ENCODE peak calls at places on chromosomes 2 and 18, in six cellular contexts. One of them, this sample, is unnamed.
A peak's percentile ranks its signal among the peaks of the same experiment; 100 is the strongest.

GRCh38 chr2:111091811-111092211 is 28.9 kb upstream of the BCL2L11 start:
- DNase-seq in HFFc6: no peak
- DNase-seq in uterus: no peak
- DNase-seq in mucosa of descending colon: no peak
- DNase-seq in endodermal cell: no peak
- DNase-seq in RWPE1: no peak
- DNase-seq in this sample: no peak

GRCh38 chr2:26626606-26627005 is 14.6 kb downstream of the CIB4 start:
- DNase-seq in HFFc6: no peak
- DNase-seq in uterus: no peak
- DNase-seq in mucosa of descending colon: no peak
- DNase-seq in endodermal cell: no peak
- DNase-seq in RWPE1: no peak
- DNase-seq in this sample: no peak

GRCh38 chr2:69186614-69187013 is 173.6 kb downstream of the ANTXR1 start:
- DNase-seq in HFFc6: no peak
- DNase-seq in uterus: no peak
- DNase-seq in mucosa of descending colon: peak; percentile 40
- DNase-seq in endodermal cell: no peak
- DNase-seq in RWPE1: no peak
- DNase-seq in this sample: no peak

GRCh38 chr2:127479219-127479825 is 47.0 kb downstream of the IWS1 start:
- DNase-seq in HFFc6: peak; percentile 59
- DNase-seq in uterus: no peak
- DNase-seq in mucosa of descending colon: no peak
- DNase-seq in endodermal cell: no peak
- DNase-seq in RWPE1: peak; percentile 30
- DNase-seq in this sample: peak; percentile 47

GRCh38 chr18:49340446-49340845 is 120.0 kb downstream of the DYM start:
- DNase-seq in HFFc6: peak; percentile 45
- DNase-seq in uterus: no peak
- DNase-seq in mucosa of descending colon: no peak
- DNase-seq in endodermal cell: no peak
- DNase-seq in RWPE1: no peak
- DNase-seq in this sample: no peak

GRCh38 chr2:73897240-73897583 is 4.4 kb downstream of the ACTG2 start:
- DNase-seq in HFFc6: no peak
- DNase-seq in uterus: no peak
- DNase-seq in mucosa of descending colon: no peak
- DNase-seq in endodermal cell: no peak
- DNase-seq in RWPE1: no peak
- DNase-seq in this sample: no peak

GRCh38 chr18:68791801-68792200 is 6.1 kb upstream of the CCDC102B start:
- DNase-seq in HFFc6: no peak
- DNase-seq in uterus: no peak
- DNase-seq in mucosa of descending colon: no peak
- DNase-seq in endodermal cell: no peak
- DNase-seq in RWPE1: no peak
- DNase-seq in this sample: no peak

GRCh38 chr2:171409436-171409971 is 24.3 kb downstream of the METTL8 start:
- DNase-seq in HFFc6: no peak
- DNase-seq in uterus: no peak
- DNase-seq in mucosa of descending colon: no peak
- DNase-seq in endodermal cell: peak; percentile 70
- DNase-seq in RWPE1: peak; percentile 30
- DNase-seq in this sample: no peak

GRCh38 chr2:3465844-3466481 is 53.4 kb downstream of the ADI1 start:
- DNase-seq in HFFc6: peak; percentile 88
- DNase-seq in uterus: no peak
- DNase-seq in mucosa of descending colon: no peak
- DNase-seq in endodermal cell: no peak
- DNase-seq in RWPE1: peak; percentile 81
- DNase-seq in this sample: peak; percentile 35

GRCh38 chr18:72762505-72763122 is 105.2 kb downstream of the NETO1 start:
- DNase-seq in HFFc6: peak; percentile 64
- DNase-seq in uterus: no peak
- DNase-seq in mucosa of descending colon: no peak
- DNase-seq in endodermal cell: no peak
- DNase-seq in RWPE1: peak; percentile 51
- DNase-seq in this sample: peak; percentile 46

GRCh38 chr18:2776596-2776995 is 70.2 kb upstream of the EMILIN2 start:
- DNase-seq in HFFc6: no peak
- DNase-seq in uterus: no peak
- DNase-seq in mucosa of descending colon: no peak
- DNase-seq in endodermal cell: no peak
- DNase-seq in RWPE1: no peak
- DNase-seq in this sample: no peak

GRCh38 chr2:172074254-172074653 is 11.1 kb upstream of the DLX1 start:
- DNase-seq in HFFc6: no peak
- DNase-seq in uterus: no peak
- DNase-seq in mucosa of descending colon: no peak
- DNase-seq in endodermal cell: no peak
- DNase-seq in RWPE1: no peak
- DNase-seq in this sample: no peak

GRCh38 chr2:159098374-159098773 is 129.9 kb downstream of the TANC1 start:
- DNase-seq in HFFc6: no peak
- DNase-seq in uterus: no peak
- DNase-seq in mucosa of descending colon: no peak
- DNase-seq in endodermal cell: no peak
- DNase-seq in RWPE1: no peak
- DNase-seq in this sample: no peak

GRCh38 chr2:16900405-16901025 is 234.9 kb upstream of the CYRIA start:
- DNase-seq in HFFc6: no peak
- DNase-seq in uterus: no peak
- DNase-seq in mucosa of descending colon: no peak
- DNase-seq in endodermal cell: peak; percentile 86
- DNase-seq in RWPE1: no peak
- DNase-seq in this sample: no peak

GRCh38 chr2:151361674-151362380 is 4.4 kb downstream of the TNFAIP6 start:
- DNase-seq in HFFc6: peak; percentile 51
- DNase-seq in uterus: no peak
- DNase-seq in mucosa of descending colon: no peak
- DNase-seq in endodermal cell: no peak
- DNase-seq in RWPE1: no peak
- DNase-seq in this sample: no peak

GRCh38 chr2:64654063-64654811 is 524 bp upstream of the SERTAD2 start:
- DNase-seq in HFFc6: peak; percentile 84
- DNase-seq in uterus: peak; percentile 74
- DNase-seq in mucosa of descending colon: no peak
- DNase-seq in endodermal cell: peak; percentile 92
- DNase-seq in RWPE1: peak; percentile 58
- DNase-seq in this sample: no peak

GRCh38 chr2:67388680-67389079 is 8.5 kb upstream of the ETAA1 start:
- DNase-seq in HFFc6: no peak
- DNase-seq in uterus: no peak
- DNase-seq in mucosa of descending colon: no peak
- DNase-seq in endodermal cell: peak; percentile 53
- DNase-seq in RWPE1: no peak
- DNase-seq in this sample: no peak

GRCh38 chr2:67389788-67390187 is 7.3 kb upstream of the ETAA1 start:
- DNase-seq in HFFc6: no peak
- DNase-seq in uterus: no peak
- DNase-seq in mucosa of descending colon: no peak
- DNase-seq in endodermal cell: no peak
- DNase-seq in RWPE1: no peak
- DNase-seq in this sample: no peak

GRCh38 chr2:67384115-67384823 is 12.9 kb upstream of the ETAA1 start:
- DNase-seq in HFFc6: no peak
- DNase-seq in uterus: no peak
- DNase-seq in mucosa of descending colon: no peak
- DNase-seq in endodermal cell: no peak
- DNase-seq in RWPE1: no peak
- DNase-seq in this sample: no peak

GRCh38 chr2:67393237-67393636 is 3.9 kb upstream of the ETAA1 start:
- DNase-seq in HFFc6: no peak
- DNase-seq in uterus: no peak
- DNase-seq in mucosa of descending colon: no peak
- DNase-seq in endodermal cell: no peak
- DNase-seq in RWPE1: no peak
- DNase-seq in this sample: no peak

DNA sequence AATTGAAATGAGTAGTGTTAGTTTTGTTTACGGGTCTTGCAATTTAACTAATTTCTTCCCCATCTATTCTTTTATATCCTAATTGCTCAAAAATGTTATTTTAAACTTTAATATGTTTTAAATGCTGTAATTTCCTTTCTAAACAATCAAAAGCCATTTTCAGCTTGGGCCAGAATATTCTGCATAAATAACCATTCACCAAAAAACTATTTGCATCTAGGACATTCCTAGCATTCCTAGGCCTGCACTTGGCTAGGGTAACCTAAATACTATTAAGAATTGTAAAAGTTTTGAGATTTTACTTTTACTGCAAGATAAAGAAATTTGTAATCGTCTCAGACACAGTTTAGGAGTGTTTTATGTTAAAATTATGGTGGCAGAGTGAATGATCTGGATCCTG is 7.8 kb upstream of the ETAA1 start:
- DNase-seq in HFFc6: peak; percentile 38
- DNase-seq in uterus: no peak
- DNase-seq in mucosa of descending colon: no peak
- DNase-seq in endodermal cell: no peak
- DNase-seq in RWPE1: peak; percentile 4
- DNase-seq in this sample: no peak
- TF ChIP-seq CTCF in HFFc6: no peak
- TF ChIP-seq CTCF in uterus: no peak
- TF ChIP-seq CTCF in mucosa of descending colon: no peak
- TF ChIP-seq CTCF in endodermal cell: no peak
- TF ChIP-seq CTCF in RWPE1: no peak
- TF ChIP-seq CTCF in this sample: no peak

DNA sequence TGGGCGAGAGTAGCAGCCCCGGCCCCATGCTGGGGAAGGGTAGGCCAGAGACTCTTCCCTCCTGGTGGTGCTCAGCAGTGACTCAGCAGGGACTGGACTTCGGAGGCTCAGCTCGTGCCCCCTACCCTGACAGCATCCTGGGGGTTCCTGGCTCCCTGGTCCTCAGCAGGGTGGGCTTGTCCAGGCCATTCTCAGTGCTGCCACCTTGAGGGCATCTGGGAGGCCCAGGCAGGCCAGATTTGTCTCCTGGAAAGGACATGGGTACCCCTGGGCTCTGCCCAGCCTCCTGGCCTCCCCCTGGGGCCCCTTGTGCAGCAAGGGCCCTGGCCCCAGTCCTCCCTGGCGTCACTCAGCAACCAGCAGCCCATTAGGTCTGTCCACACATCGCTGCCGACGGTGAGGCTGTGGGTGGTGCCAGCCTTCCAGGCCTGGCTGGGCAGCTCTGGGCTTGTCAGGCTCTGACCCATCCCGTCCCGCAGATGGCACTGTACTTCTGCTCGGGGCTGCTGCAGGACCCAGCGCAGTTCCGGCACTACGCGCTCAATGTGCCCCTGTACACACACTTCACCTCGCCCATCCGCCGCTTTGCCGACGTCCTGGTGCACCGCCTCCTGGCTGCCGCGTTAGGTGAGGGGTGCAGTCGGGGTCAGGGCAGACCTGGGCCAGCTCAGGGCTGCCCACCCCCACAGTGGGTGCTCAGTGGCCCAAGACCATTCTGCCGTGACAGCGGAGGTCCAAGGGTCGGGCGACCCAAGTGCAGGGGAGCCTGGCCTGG is 45.0 kb upstream of the ALPP start:
- DNase-seq in HFFc6: no peak
- DNase-seq in uterus: no peak
- DNase-seq in mucosa of descending colon: peak; percentile 21
- DNase-seq in endodermal cell: peak; percentile 86
- DNase-seq in RWPE1: peak; percentile 72
- DNase-seq in this sample: no peak
- TF ChIP-seq CTCF in HFFc6: peak; percentile 72
- TF ChIP-seq CTCF in uterus: no peak
- TF ChIP-seq CTCF in mucosa of descending colon: no peak
- TF ChIP-seq CTCF in endodermal cell: peak; percentile 78
- TF ChIP-seq CTCF in RWPE1: peak; percentile 71
- TF ChIP-seq CTCF in this sample: peak; percentile 73

GRCh38 chr2:230761704-230762103 is 49.1 kb downstream of the CAB39 start:
- DNase-seq in HFFc6: no peak
- DNase-seq in uterus: no peak
- DNase-seq in mucosa of descending colon: no peak
- DNase-seq in endodermal cell: no peak
- DNase-seq in RWPE1: no peak
- DNase-seq in this sample: no peak

GRCh38 chr2:230758566-230759480 is 46.2 kb downstream of the CAB39 start:
- DNase-seq in HFFc6: peak; percentile 88
- DNase-seq in uterus: no peak
- DNase-seq in mucosa of descending colon: no peak
- DNase-seq in endodermal cell: no peak
- DNase-seq in RWPE1: no peak
- DNase-seq in this sample: no peak

GRCh38 chr2:230765611-230766300 is 53.1 kb downstream of the CAB39 start:
- DNase-seq in HFFc6: no peak
- DNase-seq in uterus: no peak
- DNase-seq in mucosa of descending colon: no peak
- DNase-seq in endodermal cell: no peak
- DNase-seq in RWPE1: no peak
- DNase-seq in this sample: no peak

GRCh38 chr2:230759481-230760191 is 47.0 kb downstream of the CAB39 start:
- DNase-seq in HFFc6: no peak
- DNase-seq in uterus: no peak
- DNase-seq in mucosa of descending colon: no peak
- DNase-seq in endodermal cell: no peak
- DNase-seq in RWPE1: no peak
- DNase-seq in this sample: no peak

DNA sequence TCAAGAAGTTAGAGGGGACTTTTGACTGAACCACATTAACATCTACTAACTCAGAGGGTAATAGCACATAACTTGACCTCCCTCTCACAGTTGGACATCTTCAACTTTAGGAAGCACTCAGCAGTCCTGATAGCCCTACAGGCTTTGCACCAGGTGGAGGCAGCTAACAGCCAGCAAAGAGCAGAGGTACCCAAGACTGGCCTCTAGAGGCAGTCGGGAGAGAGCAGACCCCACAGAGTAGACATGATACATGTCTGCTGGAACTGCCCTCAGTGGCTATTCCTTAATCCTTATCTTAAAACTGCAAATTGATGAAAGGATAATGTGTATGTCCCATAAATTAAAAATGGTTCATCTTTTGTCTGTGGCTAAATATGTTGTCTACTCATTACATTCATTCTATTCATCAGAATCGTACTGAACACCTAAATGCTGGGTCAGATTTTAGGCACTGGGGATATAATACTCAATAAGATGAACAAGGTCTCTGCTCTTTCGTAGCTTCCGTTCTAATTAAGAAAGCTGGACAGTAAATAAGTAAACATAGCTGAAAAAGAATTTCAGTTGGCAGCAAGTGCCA is 49.8 kb downstream of the CAB39 start:
- DNase-seq in HFFc6: peak; percentile 31
- DNase-seq in uterus: no peak
- DNase-seq in mucosa of descending colon: no peak
- DNase-seq in endodermal cell: peak; percentile 82
- DNase-seq in RWPE1: no peak
- DNase-seq in this sample: no peak
- TF ChIP-seq CTCF in HFFc6: peak; percentile 72
- TF ChIP-seq CTCF in uterus: no peak
- TF ChIP-seq CTCF in mucosa of descending colon: no peak
- TF ChIP-seq CTCF in endodermal cell: peak; percentile 85
- TF ChIP-seq CTCF in RWPE1: peak; percentile 26
- TF ChIP-seq CTCF in this sample: peak; percentile 66

DNA sequence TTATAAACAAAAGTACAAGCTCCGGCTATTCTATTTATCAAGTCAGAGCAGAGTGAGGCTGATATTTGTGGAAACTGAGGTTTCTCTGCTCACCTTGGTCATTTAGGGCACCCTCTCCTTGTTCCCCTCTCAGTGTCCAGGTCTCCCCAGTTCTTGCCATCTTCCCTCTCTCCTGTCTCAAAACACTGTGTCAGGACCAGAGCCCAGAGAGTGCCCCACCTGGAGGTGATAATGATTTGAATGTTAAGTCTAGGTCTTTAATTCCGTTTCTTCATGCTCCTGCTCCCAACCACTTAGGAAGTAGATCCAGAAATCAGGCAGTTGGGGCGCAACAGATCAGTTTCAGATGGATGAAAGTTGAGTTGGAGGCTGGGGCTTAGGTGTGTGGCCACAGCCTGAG is 9.2 kb upstream of the ADCY3 start:
- DNase-seq in HFFc6: no peak
- DNase-seq in uterus: no peak
- DNase-seq in mucosa of descending colon: no peak
- DNase-seq in endodermal cell: peak; percentile 48
- DNase-seq in RWPE1: no peak
- DNase-seq in this sample: no peak
- TF ChIP-seq CTCF in HFFc6: peak; percentile 18
- TF ChIP-seq CTCF in uterus: no peak
- TF ChIP-seq CTCF in mucosa of descending colon: no peak
- TF ChIP-seq CTCF in endodermal cell: peak; percentile 52
- TF ChIP-seq CTCF in RWPE1: no peak
- TF ChIP-seq CTCF in this sample: no peak